ENCODE peak calls at places on chromosomes 11 and 22, in nine cellular contexts. One of them, this sample, is unnamed. For H3K4me1, the result is how much of the 10 kb centered on the place peaks cover.

GRCh38 chr11:61362542-61362875 is 335 bp downstream of the TMEM138 start:
- DNase-seq in transverse colon: no peak
- DNase-seq in body of pancreas: no peak
- DNase-seq in IMR-90: peak
- DNase-seq in gastrocnemius medialis: peak
- DNase-seq in Peyer's patch: no peak
- DNase-seq in adrenal gland: peak
- DNase-seq in uterus: peak
- DNase-seq in stomach: no peak
- DNase-seq in this sample: no peak

GRCh38 chr22:45318168-45318557 is 8.4 kb downstream of the FAM118A start:
- DNase-seq in stomach: peak
- DNase-seq in Peyer's patch: peak
- DNase-seq in transverse colon: peak
- DNase-seq in body of pancreas: peak
- DNase-seq in gastrocnemius medialis: no peak
- DNase-seq in IMR-90: peak
- DNase-seq in adrenal gland: peak
- DNase-seq in uterus: peak
- DNase-seq in this sample: no peak

GRCh38 chr11:112880454-112880853 is 80.8 kb upstream of the NCAM1 start:
- DNase-seq in IMR-90: no peak
- DNase-seq in Peyer's patch: no peak
- DNase-seq in gastrocnemius medialis: no peak
- DNase-seq in adrenal gland: no peak
- DNase-seq in body of pancreas: no peak
- DNase-seq in uterus: no peak
- DNase-seq in transverse colon: no peak
- DNase-seq in stomach: no peak
- DNase-seq in this sample: no peak

GRCh38 chr11:77287136-77287535 is 14.3 kb downstream of the GDPD4 start:
- DNase-seq in transverse colon: no peak
- DNase-seq in body of pancreas: no peak
- DNase-seq in Peyer's patch: no peak
- DNase-seq in IMR-90: peak
- DNase-seq in stomach: no peak
- DNase-seq in adrenal gland: no peak
- DNase-seq in gastrocnemius medialis: no peak
- DNase-seq in uterus: no peak
- DNase-seq in this sample: no peak

GRCh38 chr11:61834278-61835004 is 6.3 kb downstream of the FADS2 start:
- DNase-seq in transverse colon: no peak
- DNase-seq in Peyer's patch: no peak
- DNase-seq in uterus: peak
- DNase-seq in body of pancreas: no peak
- DNase-seq in adrenal gland: peak
- DNase-seq in stomach: no peak
- DNase-seq in IMR-90: peak
- DNase-seq in gastrocnemius medialis: no peak
- DNase-seq in this sample: no peak

GRCh38 chr11:36469063-36469462 is 41.0 kb downstream of the TRAF6 start:
- DNase-seq in Peyer's patch: no peak
- DNase-seq in IMR-90: no peak
- DNase-seq in adrenal gland: no peak
- DNase-seq in transverse colon: no peak
- DNase-seq in gastrocnemius medialis: no peak
- DNase-seq in stomach: no peak
- DNase-seq in body of pancreas: no peak
- DNase-seq in uterus: no peak
- DNase-seq in this sample: no peak

GRCh38 chr11:69504127-69504526 is 22.7 kb downstream of the LINC01488 start:
- DNase-seq in IMR-90: no peak
- DNase-seq in gastrocnemius medialis: no peak
- DNase-seq in Peyer's patch: no peak
- DNase-seq in adrenal gland: no peak
- DNase-seq in stomach: no peak
- DNase-seq in uterus: no peak
- DNase-seq in body of pancreas: no peak
- DNase-seq in transverse colon: no peak
- DNase-seq in this sample: no peak

GRCh38 chr22:31227186-31227585 is 15.1 kb downstream of the LIMK2 start:
- DNase-seq in gastrocnemius medialis: no peak
- DNase-seq in transverse colon: peak
- DNase-seq in uterus: no peak
- DNase-seq in IMR-90: no peak
- DNase-seq in adrenal gland: no peak
- DNase-seq in body of pancreas: no peak
- DNase-seq in stomach: no peak
- DNase-seq in Peyer's patch: no peak
- DNase-seq in this sample: no peak

DNA sequence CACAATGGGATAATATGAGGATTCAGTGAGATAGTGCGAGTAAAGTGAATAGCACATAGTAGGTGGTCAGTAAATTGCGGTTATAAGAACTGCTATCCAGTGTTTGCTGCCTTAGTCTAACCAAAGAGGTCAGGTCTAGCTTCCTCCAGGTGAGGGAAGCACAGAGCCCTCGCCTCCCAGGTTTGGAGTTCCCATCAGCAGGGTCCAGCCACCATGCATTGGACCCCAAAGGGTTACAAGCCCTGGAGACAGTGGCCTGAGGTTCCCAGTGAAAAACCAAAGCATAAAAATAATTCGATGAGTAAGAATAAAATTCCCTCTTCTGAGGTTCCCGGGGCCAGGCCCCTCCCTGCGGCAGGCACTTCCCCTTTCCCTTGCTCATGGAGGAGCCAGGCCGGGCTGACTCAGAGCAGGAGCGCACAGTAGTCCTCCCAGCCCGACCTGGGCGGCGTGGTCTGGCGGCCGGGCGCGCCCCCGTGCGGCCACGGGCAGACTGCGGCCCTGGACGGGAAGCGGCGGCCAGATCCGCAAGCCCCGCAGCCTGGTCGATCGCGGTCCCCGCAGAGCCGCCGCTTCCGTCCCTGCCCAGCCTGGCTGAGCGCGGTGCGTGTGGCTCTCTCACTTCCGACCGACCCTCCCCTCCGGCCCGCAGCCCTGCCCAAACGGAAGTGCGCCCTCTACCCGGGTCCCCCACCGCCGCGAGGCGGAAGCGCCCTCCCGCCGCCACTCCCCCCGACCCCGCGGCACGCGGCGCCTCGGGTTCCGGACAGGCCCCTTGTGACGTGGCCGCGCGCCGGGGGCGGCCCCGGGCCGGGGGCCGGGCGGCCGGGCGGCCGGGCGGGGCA is at the start of gene SLC39A13:
- DNase-seq in transverse colon: peak
- DNase-seq in uterus: peak
- DNase-seq in Peyer's patch: peak
- DNase-seq in body of pancreas: peak
- DNase-seq in gastrocnemius medialis: peak
- DNase-seq in IMR-90: peak
- DNase-seq in adrenal gland: peak
- DNase-seq in stomach: peak
- DNase-seq in this sample: peak
- TF ChIP-seq POLR2A in transverse colon: peak
- TF ChIP-seq POLR2A in uterus: peak
- TF ChIP-seq POLR2A in Peyer's patch: peak
- TF ChIP-seq POLR2A in body of pancreas: peak
- TF ChIP-seq POLR2A in gastrocnemius medialis: peak
- TF ChIP-seq POLR2A in IMR-90: peak
- TF ChIP-seq POLR2A in adrenal gland: peak
- TF ChIP-seq POLR2A in stomach: no peak
- TF ChIP-seq POLR2A in this sample: peak

GRCh38 chr11:35085766-35086165 is 53.2 kb upstream of the CD44 start:
- DNase-seq in transverse colon: no peak
- DNase-seq in adrenal gland: no peak
- DNase-seq in gastrocnemius medialis: no peak
- DNase-seq in Peyer's patch: no peak
- DNase-seq in body of pancreas: no peak
- DNase-seq in stomach: no peak
- DNase-seq in uterus: no peak
- DNase-seq in IMR-90: no peak
- DNase-seq in this sample: no peak

GRCh38 chr11:35084817-35085424 is 54.0 kb upstream of the CD44 start:
- DNase-seq in uterus: no peak
- DNase-seq in IMR-90: no peak
- DNase-seq in gastrocnemius medialis: no peak
- DNase-seq in Peyer's patch: no peak
- DNase-seq in stomach: no peak
- DNase-seq in body of pancreas: no peak
- DNase-seq in adrenal gland: no peak
- DNase-seq in transverse colon: no peak
- DNase-seq in this sample: no peak

GRCh38 chr11:35079581-35079980 is 59.4 kb upstream of the CD44 start:
- DNase-seq in gastrocnemius medialis: no peak
- DNase-seq in transverse colon: no peak
- DNase-seq in adrenal gland: no peak
- DNase-seq in body of pancreas: no peak
- DNase-seq in IMR-90: no peak
- DNase-seq in Peyer's patch: no peak
- DNase-seq in uterus: no peak
- DNase-seq in stomach: no peak
- DNase-seq in this sample: no peak

GRCh38 chr11:35082322-35083180 is 56.4 kb upstream of the CD44 start:
- DNase-seq in IMR-90: peak
- DNase-seq in uterus: peak
- DNase-seq in Peyer's patch: peak
- DNase-seq in transverse colon: peak
- DNase-seq in gastrocnemius medialis: peak
- DNase-seq in stomach: peak
- DNase-seq in adrenal gland: peak
- DNase-seq in body of pancreas: peak
- DNase-seq in this sample: peak

DNA sequence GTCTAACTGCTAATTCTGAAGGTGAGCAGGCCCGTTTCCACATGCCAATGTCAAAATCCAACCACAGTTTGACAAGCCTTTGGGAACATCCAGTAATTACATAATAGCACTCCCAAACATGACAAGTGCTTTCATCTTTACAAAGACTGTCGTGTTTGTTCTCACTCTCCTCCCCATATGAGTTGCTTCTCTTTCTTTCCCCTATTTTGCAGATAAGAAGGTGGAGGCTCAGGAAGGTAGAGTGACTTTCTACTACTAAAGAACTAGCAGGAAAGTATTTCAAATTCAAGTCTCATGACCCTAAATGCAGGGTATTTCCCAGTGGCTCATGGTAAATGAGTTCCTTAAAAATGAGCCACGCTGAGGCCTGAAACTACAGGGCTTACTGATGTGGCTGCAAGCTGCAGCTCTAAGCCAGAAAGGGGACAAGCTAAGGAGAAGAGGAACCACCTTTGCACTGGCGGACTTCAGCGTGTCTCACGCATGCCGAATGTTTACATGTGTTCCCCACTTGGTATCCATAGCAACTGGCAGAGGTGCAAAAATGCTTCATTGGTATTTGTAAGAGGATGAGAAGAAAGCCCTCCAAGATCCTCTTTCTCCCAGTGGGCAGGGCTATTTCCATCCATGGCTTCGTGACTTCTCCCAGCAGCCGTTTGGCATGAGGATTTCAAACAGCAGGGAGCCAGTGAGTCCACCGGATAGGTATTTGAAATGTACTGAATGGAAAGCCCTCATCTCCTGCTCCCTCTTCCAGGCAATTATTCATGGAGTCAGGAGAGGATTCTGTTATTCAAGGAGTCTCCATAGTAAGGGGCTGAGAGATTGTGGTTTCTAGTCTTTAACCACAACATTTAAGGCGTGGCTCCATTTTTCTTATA is 55.5 kb upstream of the CD44 start:
- DNase-seq in adrenal gland: peak
- DNase-seq in uterus: peak
- DNase-seq in IMR-90: peak
- DNase-seq in body of pancreas: peak
- DNase-seq in gastrocnemius medialis: no peak
- DNase-seq in transverse colon: peak
- DNase-seq in Peyer's patch: peak
- DNase-seq in stomach: peak
- DNase-seq in this sample: peak
- H3K4me1 ChIP-seq in adrenal gland: under half
- H3K4me1 ChIP-seq in uterus: under half
- H3K4me1 ChIP-seq in IMR-90: under half
- H3K4me1 ChIP-seq in body of pancreas: under half
- H3K4me1 ChIP-seq in gastrocnemius medialis: under half
- H3K4me1 ChIP-seq in transverse colon: under half
- H3K4me1 ChIP-seq in Peyer's patch: under half
- H3K4me1 ChIP-seq in stomach: under half
- H3K4me1 ChIP-seq in this sample: under half

GRCh38 chr11:129391350-129391749 is 15.7 kb downstream of the BARX2 start:
- DNase-seq in IMR-90: no peak
- DNase-seq in transverse colon: no peak
- DNase-seq in stomach: no peak
- DNase-seq in Peyer's patch: no peak
- DNase-seq in gastrocnemius medialis: no peak
- DNase-seq in uterus: no peak
- DNase-seq in adrenal gland: no peak
- DNase-seq in body of pancreas: no peak
- DNase-seq in this sample: no peak
- H3K4me3 ChIP-seq in IMR-90: no peak
- H3K4me3 ChIP-seq in transverse colon: no peak
- H3K4me3 ChIP-seq in stomach: no peak
- H3K4me3 ChIP-seq in Peyer's patch: no peak
- H3K4me3 ChIP-seq in gastrocnemius medialis: no peak
- H3K4me3 ChIP-seq in uterus: no peak
- H3K4me3 ChIP-seq in adrenal gland: no peak
- H3K4me3 ChIP-seq in body of pancreas: no peak
- H3K4me3 ChIP-seq in this sample: no peak

GRCh38 chr11:65869643-65870306 is 2.8 kb downstream of the EFEMP2 start:
- DNase-seq in transverse colon: no peak
- DNase-seq in adrenal gland: peak
- DNase-seq in stomach: no peak
- DNase-seq in Peyer's patch: no peak
- DNase-seq in gastrocnemius medialis: no peak
- DNase-seq in uterus: no peak
- DNase-seq in body of pancreas: peak
- DNase-seq in IMR-90: no peak
- DNase-seq in this sample: no peak

GRCh38 chr11:65866524-65867283 is 5.9 kb downstream of the EFEMP2 start:
- DNase-seq in gastrocnemius medialis: no peak
- DNase-seq in Peyer's patch: no peak
- DNase-seq in adrenal gland: no peak
- DNase-seq in uterus: peak
- DNase-seq in stomach: no peak
- DNase-seq in transverse colon: no peak
- DNase-seq in IMR-90: no peak
- DNase-seq in body of pancreas: peak
- DNase-seq in this sample: no peak

GRCh38 chr11:65868907-65869306 is 3.7 kb downstream of the EFEMP2 start:
- DNase-seq in IMR-90: no peak
- DNase-seq in transverse colon: no peak
- DNase-seq in Peyer's patch: no peak
- DNase-seq in stomach: no peak
- DNase-seq in body of pancreas: no peak
- DNase-seq in gastrocnemius medialis: no peak
- DNase-seq in adrenal gland: no peak
- DNase-seq in uterus: no peak
- DNase-seq in this sample: no peak

GRCh38 chr11:65867284-65868071 is 5.1 kb downstream of the EFEMP2 start:
- DNase-seq in gastrocnemius medialis: no peak
- DNase-seq in uterus: peak
- DNase-seq in adrenal gland: no peak
- DNase-seq in stomach: no peak
- DNase-seq in transverse colon: no peak
- DNase-seq in Peyer's patch: no peak
- DNase-seq in body of pancreas: peak
- DNase-seq in IMR-90: no peak
- DNase-seq in this sample: no peak

DNA sequence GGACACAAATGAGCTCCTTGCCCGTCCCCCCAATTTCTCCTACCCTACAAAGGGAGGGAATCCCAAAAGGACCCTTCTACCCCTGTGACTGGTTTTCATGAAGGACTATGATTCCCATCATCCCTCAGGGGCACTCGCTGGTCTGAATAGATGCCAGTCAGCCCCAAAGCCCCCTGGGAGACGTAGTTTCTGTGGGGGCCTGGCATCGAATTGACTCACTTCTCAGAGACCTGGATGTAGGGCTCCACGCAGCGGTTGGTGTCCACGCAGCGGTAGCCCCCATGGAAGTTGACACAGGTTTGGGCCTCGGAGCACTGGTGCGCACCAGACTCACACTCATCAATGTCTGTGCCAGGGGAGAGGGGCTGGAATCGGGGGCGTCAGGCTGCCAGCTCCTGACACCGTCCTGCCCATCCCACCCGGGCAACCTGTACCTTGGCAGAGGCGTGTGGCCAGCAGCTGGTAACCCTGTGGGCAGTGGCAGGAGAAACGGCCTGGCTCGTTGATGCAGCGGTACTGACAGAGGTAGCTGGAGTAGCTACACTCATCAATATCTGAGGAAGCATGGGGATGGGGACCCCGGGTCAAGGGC is 4.4 kb downstream of the EFEMP2 start:
- DNase-seq in transverse colon: no peak
- DNase-seq in Peyer's patch: no peak
- DNase-seq in stomach: no peak
- DNase-seq in body of pancreas: peak
- DNase-seq in adrenal gland: no peak
- DNase-seq in gastrocnemius medialis: no peak
- DNase-seq in uterus: peak
- DNase-seq in IMR-90: no peak
- DNase-seq in this sample: no peak
- TF ChIP-seq POLR2A in transverse colon: no peak
- TF ChIP-seq POLR2A in Peyer's patch: no peak
- TF ChIP-seq POLR2A in stomach: no peak
- TF ChIP-seq POLR2A in body of pancreas: no peak
- TF ChIP-seq POLR2A in adrenal gland: no peak
- TF ChIP-seq POLR2A in gastrocnemius medialis: no peak
- TF ChIP-seq POLR2A in uterus: no peak
- TF ChIP-seq POLR2A in IMR-90: no peak
- TF ChIP-seq POLR2A in this sample: no peak

This sample was measured in right lobe of liver.